ENCODE peak calls at places on chromosome 2, in ten cellular contexts. Q is cardiac muscle cell, F is mesothelial cell of epicardium, L is GM12865, U is sigmoid colon, D is B cell, X is PC-9, T is pancreas, C is progenitor cell of endocrine pancreas, G is AG09309. O is an unnamed sample.

GRCh38 chr2:76464310-76464709 is 753.6 kb upstream of the GCFC2 start:
- DNase-seq in G (no peak), C (no peak), D (no peak), U (no peak), F (no peak), Q (peak), X (no peak), T (no peak), L (peak), O (no peak)

GRCh38 chr2:30821960-30822359 is 14.7 kb upstream of the CAPN13 start:
- DNase-seq in T (no peak), U (no peak), D (no peak), Q (no peak), L (no peak), X (no peak), G (no peak), F (no peak), C (no peak), O (no peak)

GRCh38 chr2:238139141-238139840 is 823 bp downstream of the KLHL30 start:
- DNase-seq in G (no peak), C (no peak), X (peak), Q (peak), D (no peak), U (no peak), T (peak), L (peak), F (no peak), O (peak)

GRCh38 chr2:105786231-105787230 is 41.8 kb downstream of the NCK2 start:
- DNase-seq in T (no peak), Q (no peak), X (no peak), D (no peak), C (no peak), U (no peak), G (no peak), L (no peak), F (no peak), O (no peak)

GRCh38 chr2:132651115-132652099 is 18.6 kb downstream of the LYPD1 start:
- DNase-seq in X (peak), G (no peak), F (no peak), C (peak), U (no peak), T (no peak), Q (peak), L (peak), D (no peak), O (no peak)

GRCh38 chr2:61177727-61178549 is 15.9 kb downstream of the C2orf74 start:
- DNase-seq in Q (no peak), D (peak), C (no peak), G (no peak), L (peak), U (no peak), T (peak), F (peak), X (no peak), O (no peak)

GRCh38 chr2:171260471-171261424 is 100.1 kb upstream of the TLK1 start:
- DNase-seq in X (no peak), F (no peak), L (peak), G (no peak), U (no peak), D (no peak), T (no peak), Q (no peak), C (no peak), O (peak)

GRCh38 chr2:218856168-218856895 is 3.3 kb upstream of the WNT6 start:
- DNase-seq in D (no peak), L (no peak), G (no peak), C (no peak), Q (no peak), F (no peak), T (no peak), X (no peak), U (peak), O (no peak)

GRCh38 chr2:10524841-10525572 is 76.9 kb upstream of the ODC1 start:
- DNase-seq in Q (no peak), U (peak), C (no peak), T (no peak), L (no peak), G (no peak), F (no peak), X (no peak), D (no peak), O (no peak)

GRCh38 chr2:63581266-63581961 is 6.9 kb downstream of the WDPCP start:
- DNase-seq in X (no peak), L (no peak), D (no peak), G (no peak), U (no peak), T (peak), F (no peak), C (no peak), Q (no peak), O (no peak)

GRCh38 chr2:234771985-234772774 is 179.6 kb upstream of the SH3BP4 start:
- DNase-seq in F (no peak), X (peak), Q (no peak), U (no peak), T (no peak), D (no peak), L (no peak), G (no peak), C (no peak), O (no peak)

GRCh38 chr2:23584054-23584745 is 199.2 kb downstream of the KLHL29 start:
- DNase-seq in Q (no peak), F (no peak), X (no peak), D (no peak), T (no peak), C (no peak), L (no peak), U (peak), G (no peak), O (no peak)

GRCh38 chr2:64419591-64420165 is 34.3 kb upstream of the LGALSL start:
- DNase-seq in C (no peak), Q (no peak), D (no peak), U (no peak), L (no peak), F (no peak), G (no peak), T (no peak), X (no peak), O (no peak)

GRCh38 chr2:166419616-166419934 is 43.8 kb upstream of the SCN9A start:
- DNase-seq in X (no peak), U (no peak), Q (no peak), C (no peak), L (no peak), G (no peak), T (no peak), F (no peak), D (no peak), O (no peak)

DNA sequence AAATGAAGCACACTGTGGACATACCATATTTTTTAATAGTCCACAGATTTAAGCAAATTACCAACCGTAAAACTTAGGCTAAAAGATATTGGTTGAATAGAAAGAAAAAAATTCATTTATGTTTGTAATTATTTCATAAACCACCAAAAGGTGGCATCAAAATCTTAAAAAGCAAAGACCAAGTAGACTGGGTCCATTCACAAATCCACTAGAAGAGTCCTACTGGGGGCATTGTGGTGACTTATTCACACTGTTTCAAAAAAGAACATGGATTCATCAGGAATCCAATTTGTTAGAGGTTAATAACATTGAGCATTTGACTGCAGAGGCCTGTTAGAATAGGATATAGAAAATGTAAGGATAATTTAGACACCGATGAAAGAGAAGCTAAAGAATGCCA is 194.9 kb upstream of the KYNU start:
- DNase-seq in T (no peak), C (no peak), G (no peak), U (no peak), F (no peak), D (no peak), Q (no peak), X (no peak), L (peak), O (peak)
- TF ChIP-seq CTCF in T (no peak), C (no peak), G (no peak), U (no peak), F (no peak), D (peak), Q (peak), X (peak), L (no peak), O (no peak)

GRCh38 chr2:117972466-117973123 is 41.3 kb downstream of the CCDC93 start:
- DNase-seq in U (no peak), F (no peak), G (peak), T (no peak), Q (no peak), C (no peak), D (no peak), X (no peak), L (no peak), O (no peak)
- TF ChIP-seq CTCF in U (no peak), F (no peak), G (no peak), T (no peak), Q (peak), C (no peak), D (no peak), X (no peak), L (no peak), O (no peak)

GRCh38 chr2:62197017-62197586 is 1.2 kb downstream of the B3GNT2 start:
- DNase-seq in L (peak), T (peak), X (peak), U (no peak), G (no peak), Q (peak), C (peak), F (peak), D (peak), O (peak)

GRCh38 chr2:62197609-62198236 is 1.8 kb downstream of the B3GNT2 start:
- DNase-seq in X (peak), Q (peak), F (no peak), D (no peak), C (peak), U (no peak), G (no peak), T (peak), L (peak), O (no peak)

GRCh38 chr2:62194558-62195420 is 1.1 kb upstream of the B3GNT2 start:
- DNase-seq in X (no peak), U (no peak), D (no peak), T (peak), F (no peak), L (peak), C (no peak), G (no peak), Q (no peak), O (no peak)

GRCh38 chr2:62196278-62196901 is 475 bp downstream of the B3GNT2 start:
- DNase-seq in L (peak), D (peak), C (peak), U (peak), T (peak), Q (no peak), G (no peak), F (no peak), X (no peak), O (no peak)

GRCh38 chr2:62195421-62196277 is at the start of gene B3GNT2:
- DNase-seq in T (peak), Q (peak), C (peak), U (peak), F (peak), D (peak), G (no peak), X (peak), L (peak), O (peak)
- TF ChIP-seq CTCF in T (no peak), Q (no peak), C (no peak), U (no peak), F (no peak), D (no peak), G (no peak), X (no peak), L (no peak), O (no peak)

GRCh38 chr2:226797989-226798421 is 1.6 kb downstream of the IRS1 start:
- DNase-seq in U (peak), X (no peak), C (no peak), Q (no peak), G (no peak), F (no peak), T (peak), D (no peak), L (no peak), O (no peak)

GRCh38 chr2:226800941-226801784 is 1.5 kb upstream of the IRS1 start:
- DNase-seq in C (peak), F (peak), X (peak), L (peak), D (peak), T (peak), G (no peak), U (peak), Q (peak), O (peak)

GRCh38 chr2:226798422-226799210 is 1.0 kb downstream of the IRS1 start:
- DNase-seq in D (peak), T (peak), X (peak), U (no peak), L (peak), C (no peak), G (no peak), Q (peak), F (peak), O (peak)

GRCh38 chr2:226799211-226799975 is at the start of gene IRS1:
- DNase-seq in G (no peak), Q (peak), T (peak), D (peak), L (peak), C (peak), F (peak), X (peak), U (peak), O (peak)

GRCh38 chr2:226799976-226800940 is 638 bp upstream of the IRS1 start:
- DNase-seq in U (peak), Q (no peak), C (no peak), L (no peak), D (peak), T (no peak), F (no peak), X (peak), G (no peak), O (peak)
- TF ChIP-seq CTCF in U (no peak), Q (no peak), C (no peak), L (no peak), D (peak), T (peak), F (peak), X (no peak), G (no peak), O (no peak)

DNA sequence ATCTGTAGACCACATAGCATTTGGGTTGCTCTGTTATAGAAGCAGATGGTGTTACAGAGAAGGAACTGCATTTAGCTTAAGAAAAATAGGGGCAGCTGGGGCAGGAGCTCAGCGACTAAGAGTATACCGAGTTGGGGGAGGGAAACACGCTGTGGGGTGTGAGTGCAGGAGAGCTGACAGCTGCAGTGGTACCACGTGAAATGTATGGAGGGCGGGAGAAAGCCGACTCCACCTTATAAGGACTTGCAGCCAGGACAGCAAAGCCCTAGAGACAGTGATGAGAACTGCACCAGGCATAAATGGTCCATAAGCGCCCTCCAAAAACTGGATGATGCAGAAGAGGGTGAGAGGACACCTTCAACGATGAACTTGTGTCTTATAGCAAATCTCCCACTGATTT is 237.6 kb downstream of the PRKCE start:
- DNase-seq in F (no peak), C (no peak), T (peak), Q (peak), X (no peak), L (peak), U (no peak), G (no peak), D (peak), O (peak)
- TF ChIP-seq CTCF in F (no peak), C (no peak), T (no peak), Q (no peak), X (no peak), L (peak), U (peak), G (no peak), D (peak), O (peak)

GRCh38 chr2:233234996-233235395 is 16.5 kb upstream of the ATG16L1 start:
- DNase-seq in D (no peak), U (no peak), T (no peak), L (no peak), Q (no peak), F (no peak), X (no peak), G (no peak), C (no peak), O (no peak)

GRCh38 chr2:233233618-233234230 is 17.7 kb upstream of the ATG16L1 start:
- DNase-seq in Q (no peak), T (no peak), G (no peak), L (no peak), F (no peak), X (no peak), D (no peak), U (no peak), C (no peak), O (no peak)

GRCh38 chr2:233236820-233237589 is 14.5 kb upstream of the ATG16L1 start:
- DNase-seq in T (no peak), C (no peak), Q (no peak), F (no peak), U (no peak), L (no peak), G (no peak), D (no peak), X (no peak), O (no peak)

GRCh38 chr2:233234264-233234663 is 17.2 kb upstream of the ATG16L1 start:
- DNase-seq in C (no peak), X (no peak), T (no peak), L (no peak), D (no peak), U (no peak), Q (no peak), F (no peak), G (no peak), O (no peak)

DNA sequence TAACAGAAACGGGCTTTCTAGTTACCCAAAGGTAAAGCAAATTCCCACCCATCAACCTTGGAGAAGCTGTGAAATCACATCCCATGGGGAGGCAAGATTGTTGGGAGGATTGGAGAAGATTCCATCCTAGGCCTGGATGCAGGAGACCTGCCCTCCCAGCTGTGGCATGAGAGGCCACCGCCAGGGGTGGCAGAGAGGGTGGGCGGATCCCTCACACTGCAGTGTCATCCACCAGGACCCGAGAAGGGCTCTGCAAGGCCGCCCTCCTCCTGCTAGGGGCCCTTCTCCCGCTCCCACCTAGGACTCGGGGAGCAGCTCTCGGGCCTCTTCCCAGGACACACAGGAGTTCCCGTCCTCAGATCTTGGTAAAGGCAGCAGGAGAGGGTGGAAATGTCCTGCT is 15.5 kb upstream of the ATG16L1 start:
- DNase-seq in C (no peak), T (no peak), X (no peak), U (no peak), Q (no peak), F (no peak), L (no peak), G (no peak), D (no peak), O (no peak)
- TF ChIP-seq CTCF in C (no peak), T (no peak), X (no peak), U (no peak), Q (no peak), F (no peak), L (no peak), G (no peak), D (no peak), O (no peak)

GRCh38 chr2:174078275-174078674 is 113.1 kb upstream of the SP3 start:
- DNase-seq in C (no peak), F (no peak), D (no peak), Q (no peak), X (no peak), U (no peak), L (no peak), T (no peak), G (no peak), O (no peak)
- TF ChIP-seq CTCF in C (peak), F (peak), D (peak), Q (peak), X (peak), U (peak), L (peak), T (peak), G (peak), O (no peak)

DNA sequence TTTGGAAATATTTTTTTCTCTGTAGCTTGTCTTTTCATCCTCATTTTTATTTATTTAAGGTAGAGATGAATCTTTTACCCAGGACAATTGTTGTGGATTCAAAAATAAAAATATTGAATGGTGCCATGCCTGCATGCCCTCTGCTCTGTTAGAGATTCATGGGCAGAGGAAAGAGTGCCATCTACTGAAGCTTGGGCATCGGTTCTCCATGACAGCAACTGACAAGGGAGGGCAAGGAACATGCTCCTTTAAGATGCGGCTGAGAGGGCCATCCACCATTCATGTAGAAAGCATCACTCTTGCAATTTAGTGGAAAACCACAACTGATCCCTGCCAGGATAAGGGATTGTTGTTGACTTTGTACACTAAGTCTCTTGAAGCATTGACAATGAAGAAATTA is 79.9 kb downstream of the PARD3B start:
- DNase-seq in Q (no peak), C (no peak), F (no peak), L (peak), T (no peak), X (no peak), U (no peak), D (no peak), G (no peak), O (no peak)
- TF ChIP-seq CTCF in Q (no peak), C (no peak), F (no peak), L (no peak), T (no peak), X (peak), U (no peak), D (no peak), G (peak), O (no peak)

GRCh38 chr2:134722728-134723127 is 3.9 kb upstream of the TMEM163 start:
- DNase-seq in C (no peak), G (no peak), D (no peak), T (no peak), U (no peak), F (no peak), L (no peak), X (no peak), Q (no peak), O (no peak)
- TF ChIP-seq CTCF in C (peak), G (peak), D (no peak), T (no peak), U (no peak), F (peak), L (no peak), X (peak), Q (no peak), O (no peak)

O was measured in GM13976.